ENCODE peak calls at places on chromosomes 12 and 14, in seven cellular contexts. One of them, this sample, is unnamed. For H3K9me3, the result is how much of the 10 kb centered on the place peaks cover.

GRCh38 chr14:92625213-92625612 is 111.6 kb downstream of the RIN3 start:
- DNase-seq in A549: peak
- DNase-seq in pancreas: no peak
- DNase-seq in right atrium auricular region: no peak
- DNase-seq in MM.1S: no peak
- DNase-seq in gastrocnemius medialis: no peak
- DNase-seq in Panc1: no peak
- DNase-seq in this sample: no peak

GRCh38 chr14:22980672-22981089 is 1.7 kb downstream of the AJUBA start:
- DNase-seq in A549: peak
- DNase-seq in pancreas: peak
- DNase-seq in right atrium auricular region: no peak
- DNase-seq in MM.1S: no peak
- DNase-seq in gastrocnemius medialis: no peak
- DNase-seq in Panc1: no peak
- DNase-seq in this sample: no peak

GRCh38 chr12:195951-196350 is 18.0 kb downstream of the SLC6A12 start:
- DNase-seq in A549: no peak
- DNase-seq in pancreas: no peak
- DNase-seq in right atrium auricular region: no peak
- DNase-seq in MM.1S: no peak
- DNase-seq in gastrocnemius medialis: no peak
- DNase-seq in Panc1: no peak
- DNase-seq in this sample: no peak

GRCh38 chr12:103915306-103915705 is 14.9 kb upstream of the HSP90B1 start:
- DNase-seq in A549: no peak
- DNase-seq in pancreas: no peak
- DNase-seq in right atrium auricular region: no peak
- DNase-seq in MM.1S: no peak
- DNase-seq in gastrocnemius medialis: no peak
- DNase-seq in Panc1: no peak
- DNase-seq in this sample: no peak

GRCh38 chr12:81542065-81542464 is 217.1 kb downstream of the PPFIA2 start:
- DNase-seq in A549: no peak
- DNase-seq in pancreas: no peak
- DNase-seq in right atrium auricular region: no peak
- DNase-seq in MM.1S: no peak
- DNase-seq in gastrocnemius medialis: no peak
- DNase-seq in Panc1: no peak
- DNase-seq in this sample: no peak

GRCh38 chr12:20646239-20646827 is 48.8 kb upstream of the SLCO1C1 start:
- DNase-seq in A549: peak
- DNase-seq in pancreas: no peak
- DNase-seq in right atrium auricular region: no peak
- DNase-seq in MM.1S: peak
- DNase-seq in gastrocnemius medialis: no peak
- DNase-seq in Panc1: no peak
- DNase-seq in this sample: no peak

GRCh38 chr14:99265571-99265970 is 6.4 kb downstream of the BCL11B start:
- DNase-seq in A549: no peak
- DNase-seq in pancreas: no peak
- DNase-seq in right atrium auricular region: no peak
- DNase-seq in MM.1S: no peak
- DNase-seq in gastrocnemius medialis: no peak
- DNase-seq in Panc1: no peak
- DNase-seq in this sample: no peak

GRCh38 chr12:66118240-66118891 is 12.2 kb downstream of the LLPH start:
- DNase-seq in A549: no peak
- DNase-seq in pancreas: no peak
- DNase-seq in right atrium auricular region: no peak
- DNase-seq in MM.1S: no peak
- DNase-seq in gastrocnemius medialis: no peak
- DNase-seq in Panc1: no peak
- DNase-seq in this sample: no peak

GRCh38 chr14:36973806-36974442 is 198.5 kb downstream of the SLC25A21 start:
- DNase-seq in A549: no peak
- DNase-seq in pancreas: no peak
- DNase-seq in right atrium auricular region: no peak
- DNase-seq in MM.1S: no peak
- DNase-seq in gastrocnemius medialis: no peak
- DNase-seq in Panc1: peak
- DNase-seq in this sample: no peak

GRCh38 chr14:51704465-51705050 is 52.8 kb downstream of the FRMD6 start:
- DNase-seq in A549: no peak
- DNase-seq in pancreas: no peak
- DNase-seq in right atrium auricular region: no peak
- DNase-seq in MM.1S: no peak
- DNase-seq in gastrocnemius medialis: no peak
- DNase-seq in Panc1: no peak
- DNase-seq in this sample: no peak

GRCh38 chr12:124369055-124369900 is 74.4 kb downstream of the RFLNA start:
- DNase-seq in A549: no peak
- DNase-seq in pancreas: peak
- DNase-seq in right atrium auricular region: peak
- DNase-seq in MM.1S: no peak
- DNase-seq in gastrocnemius medialis: peak
- DNase-seq in Panc1: no peak
- DNase-seq in this sample: peak

GRCh38 chr12:113896194-113896593 is 69.9 kb downstream of the RBM19 start:
- DNase-seq in A549: no peak
- DNase-seq in pancreas: no peak
- DNase-seq in right atrium auricular region: no peak
- DNase-seq in MM.1S: no peak
- DNase-seq in gastrocnemius medialis: no peak
- DNase-seq in Panc1: no peak
- DNase-seq in this sample: no peak

GRCh38 chr12:48084066-48084465 is 21.8 kb downstream of the SENP1 start:
- DNase-seq in A549: no peak
- DNase-seq in pancreas: no peak
- DNase-seq in right atrium auricular region: no peak
- DNase-seq in MM.1S: no peak
- DNase-seq in gastrocnemius medialis: no peak
- DNase-seq in Panc1: no peak
- DNase-seq in this sample: no peak
- TF ChIP-seq CTCF in A549: peak
- TF ChIP-seq CTCF in pancreas: no peak
- TF ChIP-seq CTCF in right atrium auricular region: no peak
- TF ChIP-seq CTCF in MM.1S: peak
- TF ChIP-seq CTCF in gastrocnemius medialis: peak
- TF ChIP-seq CTCF in Panc1: no peak
- TF ChIP-seq CTCF in this sample: peak

GRCh38 chr14:44108601-44109000 is 398.5 kb downstream of the FSCB start:
- DNase-seq in A549: no peak
- DNase-seq in pancreas: no peak
- DNase-seq in right atrium auricular region: no peak
- DNase-seq in MM.1S: no peak
- DNase-seq in gastrocnemius medialis: no peak
- DNase-seq in Panc1: no peak
- DNase-seq in this sample: no peak
- H3K4me3 ChIP-seq in A549: no peak
- H3K4me3 ChIP-seq in pancreas: no peak
- H3K4me3 ChIP-seq in right atrium auricular region: no peak
- H3K4me3 ChIP-seq in MM.1S: no peak
- H3K4me3 ChIP-seq in gastrocnemius medialis: no peak
- H3K4me3 ChIP-seq in Panc1: no peak
- H3K4me3 ChIP-seq in this sample: no peak

DNA sequence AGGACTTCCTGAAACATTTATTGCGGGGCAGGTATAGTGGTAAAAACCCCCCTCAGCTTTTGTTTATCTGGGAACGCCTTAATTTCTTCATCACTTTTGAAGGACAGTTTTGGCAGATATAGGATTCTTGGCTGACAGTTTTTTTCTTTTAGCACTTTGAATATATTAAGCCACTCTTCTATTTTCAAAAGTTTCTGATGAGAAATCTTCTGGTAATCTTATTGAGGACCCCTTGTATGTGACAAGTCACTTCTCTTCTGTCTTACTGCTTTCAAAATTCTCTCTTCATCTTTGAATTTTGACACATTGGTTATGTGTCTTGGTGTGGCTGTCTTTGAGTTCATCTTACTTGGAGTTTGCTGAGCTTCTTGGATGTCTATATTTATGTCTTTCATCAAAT is 59.1 kb downstream of the ATP23 start:
- DNase-seq in A549: no peak
- DNase-seq in pancreas: no peak
- DNase-seq in right atrium auricular region: no peak
- DNase-seq in MM.1S: no peak
- DNase-seq in gastrocnemius medialis: no peak
- DNase-seq in Panc1: no peak
- DNase-seq in this sample: no peak
- H3K9me3 ChIP-seq in A549: under half
- H3K9me3 ChIP-seq in pancreas: under half
- H3K9me3 ChIP-seq in right atrium auricular region: under half
- H3K9me3 ChIP-seq in MM.1S: under half
- H3K9me3 ChIP-seq in gastrocnemius medialis: under half
- H3K9me3 ChIP-seq in Panc1: under half
- H3K9me3 ChIP-seq in this sample: under half

DNA sequence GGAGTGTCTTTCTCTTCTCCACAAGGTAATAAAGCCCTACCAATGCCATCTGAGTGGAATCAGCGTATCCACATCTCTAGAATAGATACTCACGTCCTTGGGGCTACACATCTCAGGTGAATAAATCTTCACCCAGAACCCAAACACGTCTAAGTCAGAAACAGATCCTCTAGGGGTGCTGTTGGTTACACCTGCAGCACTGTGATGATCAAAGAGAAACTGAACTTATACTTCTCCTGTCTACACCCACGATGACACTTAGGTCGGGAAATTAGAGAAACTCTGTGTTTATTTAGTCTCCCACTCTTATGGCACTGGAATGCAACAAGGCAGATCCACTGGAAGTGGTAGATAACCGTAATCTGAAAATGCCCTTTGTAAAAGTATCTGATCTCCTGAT is 46.2 kb downstream of the WIF1 start:
- DNase-seq in A549: peak
- DNase-seq in pancreas: no peak
- DNase-seq in right atrium auricular region: no peak
- DNase-seq in MM.1S: peak
- DNase-seq in gastrocnemius medialis: no peak
- DNase-seq in Panc1: no peak
- DNase-seq in this sample: no peak
- TF ChIP-seq CTCF in A549: no peak
- TF ChIP-seq CTCF in pancreas: no peak
- TF ChIP-seq CTCF in right atrium auricular region: no peak
- TF ChIP-seq CTCF in MM.1S: peak
- TF ChIP-seq CTCF in gastrocnemius medialis: no peak
- TF ChIP-seq CTCF in Panc1: peak
- TF ChIP-seq CTCF in this sample: no peak

DNA sequence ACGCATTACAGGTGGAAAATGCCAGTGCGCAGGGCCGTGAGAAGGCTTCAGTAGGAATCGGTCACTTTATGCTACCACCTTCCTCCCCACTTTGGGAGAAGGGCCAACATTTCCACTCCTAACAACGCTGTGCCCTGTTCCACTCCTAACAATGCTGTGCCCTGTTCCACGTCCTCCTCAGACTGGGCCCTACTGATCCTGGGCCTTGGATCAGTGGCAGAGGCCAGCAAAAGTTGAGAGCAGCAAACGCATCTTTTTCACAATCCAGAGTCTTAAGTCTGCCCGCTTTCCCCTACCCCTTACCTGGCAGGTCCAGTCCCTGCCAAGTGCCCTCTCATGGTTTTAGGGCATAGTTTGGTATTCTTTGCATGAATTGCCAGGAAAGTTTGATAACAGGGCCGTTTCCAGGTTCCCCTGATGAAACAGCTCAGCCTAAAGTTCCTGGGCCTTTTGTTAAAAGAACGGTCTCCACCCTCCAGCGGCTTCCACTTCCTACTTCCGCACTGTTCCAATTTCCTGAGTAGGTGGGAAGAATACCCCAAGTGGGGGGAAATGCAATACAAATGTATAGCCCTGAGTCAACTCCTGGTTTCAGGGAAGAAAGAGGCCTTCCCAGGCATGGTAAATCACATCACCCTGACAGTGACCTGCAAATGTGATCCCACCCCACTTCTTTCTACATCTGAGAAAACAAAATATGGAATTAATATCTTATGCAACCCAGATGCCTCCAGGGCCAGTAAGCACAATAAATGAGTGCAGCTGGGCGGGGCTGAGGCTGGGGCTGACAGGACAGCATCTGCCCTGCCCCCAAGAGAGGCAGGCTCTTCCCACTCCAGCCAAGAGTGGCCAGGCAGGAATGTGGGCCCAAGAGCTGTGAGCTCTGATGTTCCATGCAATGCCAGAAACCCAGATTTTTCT is 15.0 kb downstream of the KCTD10 start:
- DNase-seq in A549: peak
- DNase-seq in pancreas: peak
- DNase-seq in right atrium auricular region: peak
- DNase-seq in MM.1S: no peak
- DNase-seq in gastrocnemius medialis: peak
- DNase-seq in Panc1: no peak
- DNase-seq in this sample: peak
- H3K4me3 ChIP-seq in A549: no peak
- H3K4me3 ChIP-seq in pancreas: no peak
- H3K4me3 ChIP-seq in right atrium auricular region: no peak
- H3K4me3 ChIP-seq in MM.1S: no peak
- H3K4me3 ChIP-seq in gastrocnemius medialis: no peak
- H3K4me3 ChIP-seq in Panc1: no peak
- H3K4me3 ChIP-seq in this sample: peak

DNA sequence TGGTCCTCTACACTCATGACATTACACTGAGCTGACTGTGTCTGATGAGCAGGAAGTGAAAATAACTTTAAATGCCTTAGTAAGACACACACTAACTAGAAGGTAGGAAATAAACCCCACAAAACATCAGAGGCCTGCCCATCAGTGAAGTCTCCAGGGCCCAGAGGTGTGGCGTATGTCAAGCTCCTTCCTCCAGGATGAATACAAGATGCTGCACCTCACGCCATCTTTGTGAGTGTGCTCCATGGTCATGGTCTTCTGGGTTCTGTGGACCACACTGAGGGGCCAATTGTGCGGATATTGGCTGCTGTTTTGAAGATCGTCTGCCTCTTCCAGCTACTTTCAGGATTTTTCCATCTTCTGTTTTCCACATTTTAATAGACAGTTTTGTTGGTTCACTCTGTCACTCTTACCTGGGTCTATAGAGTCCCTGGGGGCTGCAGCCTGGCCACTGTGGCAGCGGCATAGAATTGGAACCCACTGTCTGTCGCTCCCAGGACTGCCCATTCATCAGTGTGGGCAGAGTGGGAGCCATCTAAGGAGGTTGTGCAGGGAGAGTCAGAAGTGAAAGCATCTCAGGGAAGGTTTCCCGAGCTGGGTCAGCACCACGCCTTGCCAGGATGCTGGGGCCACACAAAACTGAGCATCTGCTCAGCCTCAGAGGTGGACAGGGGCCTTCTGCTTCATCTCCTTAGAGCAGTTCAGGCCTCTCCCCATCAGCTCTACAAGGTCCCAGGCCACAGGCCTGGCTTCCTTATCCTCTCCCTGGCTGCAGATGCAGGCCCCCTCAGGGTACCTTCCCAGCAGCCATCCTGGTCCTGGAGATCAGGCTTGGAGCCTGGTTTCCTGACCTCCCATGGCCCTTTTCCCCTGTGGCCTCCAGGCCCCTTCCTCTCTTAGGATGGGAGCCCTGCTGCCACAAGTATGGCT is 57.5 kb upstream of the C14orf180 start:
- DNase-seq in A549: no peak
- DNase-seq in pancreas: no peak
- DNase-seq in right atrium auricular region: no peak
- DNase-seq in MM.1S: no peak
- DNase-seq in gastrocnemius medialis: no peak
- DNase-seq in Panc1: no peak
- DNase-seq in this sample: no peak
- H3K9me3 ChIP-seq in A549: under half
- H3K9me3 ChIP-seq in pancreas: under half
- H3K9me3 ChIP-seq in right atrium auricular region: under half
- H3K9me3 ChIP-seq in MM.1S: under half
- H3K9me3 ChIP-seq in gastrocnemius medialis: under half
- H3K9me3 ChIP-seq in Panc1: under half
- H3K9me3 ChIP-seq in this sample: under half